ENCODE peak calls at places on chromosome 16, in ten cellular contexts. O is mammary epithelial cell; H is endodermal cell; I is epithelial cell of esophagus; Z is AG04450; N is AML-193; S is stimulated activated CD8-positive, alpha-beta memory T cell treated with anti-CD3 and anti-CD28 coated beads, Interleukin-7, amount 100 ng/mL, for 24 hours; P is anterior cingulate cortex; E is RWPE1; W is caudate nucleus. Y is an unnamed sample.

GRCh38 chr16:3458278-3458851 is 14.9 kb downstream of the NAA60 start:
- DNase-seq in I (peak; percentile 23), P (no peak), Z (no peak), N (no peak), O (peak; percentile 16), S (no peak), E (peak; percentile 49), W (no peak), H (peak; percentile 72), Y (no peak)

GRCh38 chr16:86170720-86171119 is 271.8 kb downstream of the IRF8 start:
- DNase-seq in I (no peak), E (no peak), Z (no peak), N (no peak), P (no peak), O (no peak), S (no peak), H (no peak), W (no peak), Y (no peak)

GRCh38 chr16:71172808-71173207 is 57.7 kb downstream of the HYDIN start:
- DNase-seq in I (no peak), S (no peak), P (no peak), E (no peak), W (no peak), Z (no peak), N (no peak), O (no peak), H (no peak), Y (no peak)

GRCh38 chr16:10694306-10694705 is 424 bp downstream of the TEKT5 start:
- DNase-seq in N (no peak), Z (no peak), O (no peak), W (no peak), I (no peak), S (no peak), H (no peak), E (no peak), P (no peak), Y (no peak)

GRCh38 chr16:50613281-50613991 is 65.2 kb downstream of the NKD1 start:
- DNase-seq in W (no peak), E (no peak), H (no peak), I (no peak), O (no peak), N (no peak), Z (no peak), S (no peak), P (no peak), Y (peak; percentile 36)

GRCh38 chr16:30004424-30004776 is 6.4 kb downstream of the DOC2A start:
- DNase-seq in I (no peak), Z (no peak), O (no peak), E (no peak), S (no peak), N (no peak), H (no peak), W (no peak), P (no peak), Y (no peak)

GRCh38 chr16:63998-64913 is 8.2 kb downstream of the RHBDF1 start:
- DNase-seq in S (no peak), Z (no peak), P (no peak), W (no peak), O (no peak), E (no peak), N (no peak), H (no peak), I (no peak), Y (no peak)

GRCh38 chr16:1273816-1274215 is 17.9 kb downstream of the TPSD1 start:
- DNase-seq in S (no peak), H (no peak), I (no peak), P (no peak), E (no peak), W (no peak), O (no peak), Z (no peak), N (no peak), Y (no peak)

GRCh38 chr16:24972608-24973220 is 42.5 kb downstream of the ARHGAP17 start:
- DNase-seq in O (no peak), H (peak; percentile 10), S (no peak), P (no peak), W (no peak), N (no peak), Z (no peak), E (no peak), I (no peak), Y (no peak)

GRCh38 chr16:87384162-87384999 is 805 bp upstream of the FBXO31 start:
- DNase-seq in E (peak; percentile 26), P (peak; percentile 66), I (no peak), O (no peak), S (no peak), H (no peak), Z (no peak), N (peak; percentile 52), W (no peak), Y (peak; percentile 59)

GRCh38 chr16:2042666-2043295 is 4.9 kb downstream of the NTHL1 start:
- DNase-seq in H (no peak), N (no peak), P (no peak), W (no peak), E (no peak), S (no peak), O (no peak), I (no peak), Z (no peak), Y (no peak)

Y was measured in frontal cortex.